ENCODE peak calls at places on chromosomes 1 and 21, in ten cellular contexts. N is kidney glomerular epithelial cell; Y is CD8-positive, alpha-beta memory T cell; T is activated CD4-positive, alpha-beta T cell treated with anti-CD3 and anti-CD28 coated beads, Interleukin-2, amount 50 U/mL, for 1 hour; J is mesendoderm; S is sigmoid colon; H is germinal center; P is activated CD8-positive, alpha-beta memory T cell treated with anti-CD3 and anti-CD28 coated beads for 1 hour; O is bronchial epithelial cell; V is OCI-LY7. M is an unnamed sample.

GRCh38 chr1:1754051-1754815 is 24.0 kb downstream of the NADK start:
- DNase-seq in P (no peak), S (no peak), V (no peak), H (no peak), O (no peak), J (no peak), T (no peak), N (no peak), Y (no peak), M (no peak)

GRCh38 chr1:101448018-101448417 is 211.2 kb downstream of the S1PR1 start:
- DNase-seq in O (no peak), N (no peak), Y (no peak), V (no peak), S (no peak), P (no peak), H (no peak), T (no peak), J (no peak), M (no peak)

GRCh38 chr1:111768023-111768422 is 12.3 kb downstream of the DDX20 start:
- DNase-seq in O (no peak), J (no peak), N (no peak), H (no peak), S (no peak), P (no peak), T (no peak), Y (no peak), V (no peak), M (no peak)

GRCh38 chr1:208161005-208161404 is 83.2 kb downstream of the PLXNA2 start:
- DNase-seq in O (no peak), Y (no peak), T (no peak), J (peak), P (no peak), N (no peak), V (no peak), S (peak), H (no peak), M (no peak)

GRCh38 chr1:93080424-93080823 is 1.3 kb downstream of the MTF2 start:
- DNase-seq in H (peak), T (no peak), O (peak), J (peak), P (no peak), N (peak), S (no peak), Y (peak), V (peak), M (peak)

GRCh38 chr1:203557958-203558760 is 64.2 kb downstream of the OPTC start:
- DNase-seq in V (no peak), J (peak), Y (no peak), O (peak), S (peak), P (no peak), H (no peak), T (no peak), N (peak), M (peak)

GRCh38 chr1:36326499-36326898 is 3.1 kb upstream of the EVA1B start:
- DNase-seq in O (peak), S (no peak), H (no peak), N (no peak), Y (no peak), J (no peak), P (no peak), V (peak), T (no peak), M (peak)

GRCh38 chr21:44962481-44962966 is 22.7 kb downstream of the SLX9 start:
- DNase-seq in S (no peak), J (no peak), O (peak), N (peak), T (no peak), V (no peak), P (no peak), Y (no peak), H (no peak), M (no peak)

GRCh38 chr1:89259283-89259971 is 13.2 kb downstream of the GBP5 start:
- DNase-seq in V (no peak), Y (peak), T (no peak), P (no peak), H (no peak), S (no peak), N (no peak), J (peak), O (no peak), M (no peak)

GRCh38 chr1:4531842-4532241 is 122.6 kb upstream of the AJAP1 start:
- DNase-seq in J (no peak), Y (no peak), T (no peak), N (no peak), H (no peak), S (no peak), O (no peak), V (no peak), P (no peak), M (no peak)

GRCh38 chr1:202228484-202229122 is 35.0 kb downstream of the LGR6 start:
- DNase-seq in T (no peak), H (no peak), V (no peak), Y (no peak), O (peak), P (no peak), S (no peak), J (no peak), N (no peak), M (no peak)

GRCh38 chr1:155083865-155084721 is 5.5 kb downstream of the EFNA3 start:
- DNase-seq in P (no peak), H (no peak), J (no peak), Y (no peak), N (no peak), T (no peak), S (no peak), V (peak), O (peak), M (peak)

GRCh38 chr1:10122926-10123325 is 87.4 kb upstream of the KIF1B start:
- DNase-seq in O (no peak), N (peak), H (no peak), V (no peak), T (no peak), Y (no peak), J (no peak), S (peak), P (no peak), M (peak)

GRCh38 chr21:45592208-45592619 is 50.0 kb upstream of the SLC19A1 start:
- DNase-seq in J (no peak), H (peak), Y (peak), O (peak), N (no peak), S (peak), P (peak), T (peak), V (peak), M (no peak)

GRCh38 chr1:16367968-16368910 is 1.2 kb downstream of the SZRD1 start:
- DNase-seq in T (no peak), Y (no peak), O (peak), H (peak), S (no peak), N (no peak), V (peak), J (peak), P (no peak), M (peak)

GRCh38 chr1:10665930-10666850 is 130.3 kb downstream of the CASZ1 start:
- DNase-seq in T (no peak), N (peak), Y (no peak), J (no peak), V (no peak), O (no peak), S (peak), H (no peak), P (no peak), M (no peak)

GRCh38 chr1:183498342-183498991 is 26.2 kb downstream of the SMG7 start:
- DNase-seq in Y (peak), P (no peak), J (no peak), S (no peak), O (no peak), N (no peak), T (no peak), V (peak), H (no peak), M (no peak)

GRCh38 chr1:183877321-183877720 is 72.4 kb downstream of the RGL1 start:
- DNase-seq in O (no peak), S (peak), Y (no peak), J (no peak), N (peak), T (no peak), P (no peak), V (no peak), H (no peak), M (no peak)

GRCh38 chr1:213988639-213989070 is 882 bp downstream of the PROX1 start:
- DNase-seq in O (no peak), J (no peak), S (no peak), P (no peak), H (no peak), V (no peak), T (no peak), N (no peak), Y (no peak), M (no peak)

GRCh38 chr1:19120070-19120469 is 90.0 kb downstream of the UBR4 start:
- DNase-seq in H (no peak), O (no peak), N (no peak), S (no peak), J (no peak), P (no peak), T (no peak), V (no peak), Y (no peak), M (no peak)

GRCh38 chr1:53250325-53250724 is 12.0 kb upstream of the MAGOH start:
- DNase-seq in T (no peak), S (no peak), V (no peak), H (no peak), P (no peak), N (no peak), J (no peak), O (no peak), Y (no peak), M (no peak)

GRCh38 chr1:55081905-55082296 is 42.6 kb downstream of the PCSK9 start:
- DNase-seq in H (no peak), Y (no peak), T (no peak), S (no peak), N (no peak), P (no peak), V (no peak), J (no peak), O (no peak), M (no peak)